ENCODE peak calls at places on chromosome 1, in ten cellular contexts. B, T, E, P, N, L, A, W, I and U are unnamed samples. For H3K4me1, the result is how much of the 10 kb centered on the place peaks cover.

GRCh38 chr1:156196445-156196844 is 2.5 kb downstream of the SLC25A44 start:
- DNase-seq in W (no peak), B (peak), N (no peak), E (no peak), P (no peak), A (no peak), T (no peak), L (no peak), I (no peak), U (no peak)

GRCh38 chr1:213435715-213436114 is 384.7 kb downstream of the RPS6KC1 start:
- DNase-seq in N (no peak), T (no peak), E (no peak), L (no peak), W (no peak), I (no peak), A (no peak), B (no peak), P (no peak), U (no peak)

GRCh38 chr1:100721502-100722205 is 2.1 kb downstream of the VCAM1 start:
- DNase-seq in P (peak), N (peak), T (no peak), W (peak), B (peak), A (peak), L (no peak), E (no peak), I (no peak), U (no peak)

GRCh38 chr1:243968413-243968812 is 82.7 kb upstream of the ZBTB18 start:
- DNase-seq in A (no peak), N (peak), E (no peak), T (no peak), L (no peak), P (no peak), B (no peak), W (no peak), I (no peak), U (no peak)

GRCh38 chr1:91011726-91012125 is 10.1 kb downstream of the ZNF644 start:
- DNase-seq in I (no peak), A (no peak), T (no peak), B (no peak), N (peak), P (no peak), W (no peak), E (no peak), L (no peak), U (no peak)

GRCh38 chr1:5265416-5266075 is 611.1 kb downstream of the AJAP1 start:
- DNase-seq in B (no peak), L (no peak), T (no peak), I (no peak), P (no peak), A (no peak), E (no peak), W (no peak), N (no peak), U (no peak)

GRCh38 chr1:88799433-88799832 is 91.9 kb downstream of the GTF2B start:
- DNase-seq in E (no peak), W (no peak), B (no peak), T (no peak), P (no peak), I (no peak), N (peak), L (no peak), A (no peak), U (no peak)

GRCh38 chr1:101251504-101251903 is 14.7 kb downstream of the S1PR1 start:
- DNase-seq in B (no peak), P (no peak), T (no peak), E (no peak), L (no peak), A (no peak), N (no peak), I (no peak), W (no peak), U (no peak)

GRCh38 chr1:3028531-3029282 is 7.4 kb downstream of the ACTRT2 start:
- DNase-seq in B (no peak), A (no peak), E (no peak), W (no peak), T (no peak), L (no peak), N (no peak), P (peak), I (no peak), U (peak)

GRCh38 chr1:238377280-238377919 is 486.7 kb upstream of the ZP4 start:
- DNase-seq in T (no peak), I (no peak), L (no peak), N (no peak), B (no peak), P (no peak), A (no peak), E (no peak), W (no peak), U (no peak)

GRCh38 chr1:172286629-172287076 is 133.8 kb upstream of the C1orf105 start:
- DNase-seq in A (peak), P (no peak), W (no peak), I (no peak), E (no peak), N (peak), L (peak), T (no peak), B (no peak), U (no peak)

GRCh38 chr1:9194024-9194423 is 40.5 kb upstream of the H6PD start:
- DNase-seq in P (no peak), A (no peak), W (no peak), L (no peak), T (no peak), B (no peak), I (no peak), E (no peak), N (no peak), U (no peak)

GRCh38 chr1:42940851-42941639 is 17.6 kb downstream of the SLC2A1 start:
- DNase-seq in W (no peak), P (no peak), E (peak), I (no peak), B (no peak), A (no peak), L (no peak), N (peak), T (peak), U (no peak)

GRCh38 chr1:212699839-212700596 is at the start of gene BATF3:
- DNase-seq in E (no peak), B (peak), I (peak), T (peak), P (peak), L (peak), W (peak), N (no peak), A (peak), U (peak)

GRCh38 chr1:53073899-53074311 is 11.9 kb downstream of the PODN start:
- DNase-seq in T (no peak), L (peak), E (no peak), N (no peak), B (peak), P (peak), A (peak), I (no peak), W (peak), U (no peak)

GRCh38 chr1:23960291-23960718 is 677 bp downstream of the PNRC2 start:
- DNase-seq in B (no peak), W (no peak), N (peak), E (no peak), A (no peak), T (no peak), P (no peak), L (no peak), I (no peak), U (no peak)

GRCh38 chr1:23964790-23965740 is 5.4 kb downstream of the PNRC2 start:
- DNase-seq in B (no peak), L (no peak), N (no peak), W (no peak), I (no peak), T (no peak), P (no peak), E (no peak), A (no peak), U (no peak)

GRCh38 chr1:23966973-23967493 is 7.4 kb downstream of the PNRC2 start:
- DNase-seq in N (no peak), L (no peak), E (no peak), B (no peak), P (no peak), I (no peak), W (no peak), T (no peak), A (no peak), U (no peak)

GRCh38 chr1:23964235-23964668 is 4.6 kb downstream of the PNRC2 start:
- DNase-seq in I (no peak), W (no peak), E (no peak), B (no peak), N (no peak), T (no peak), P (no peak), L (no peak), A (no peak), U (no peak)

DNA sequence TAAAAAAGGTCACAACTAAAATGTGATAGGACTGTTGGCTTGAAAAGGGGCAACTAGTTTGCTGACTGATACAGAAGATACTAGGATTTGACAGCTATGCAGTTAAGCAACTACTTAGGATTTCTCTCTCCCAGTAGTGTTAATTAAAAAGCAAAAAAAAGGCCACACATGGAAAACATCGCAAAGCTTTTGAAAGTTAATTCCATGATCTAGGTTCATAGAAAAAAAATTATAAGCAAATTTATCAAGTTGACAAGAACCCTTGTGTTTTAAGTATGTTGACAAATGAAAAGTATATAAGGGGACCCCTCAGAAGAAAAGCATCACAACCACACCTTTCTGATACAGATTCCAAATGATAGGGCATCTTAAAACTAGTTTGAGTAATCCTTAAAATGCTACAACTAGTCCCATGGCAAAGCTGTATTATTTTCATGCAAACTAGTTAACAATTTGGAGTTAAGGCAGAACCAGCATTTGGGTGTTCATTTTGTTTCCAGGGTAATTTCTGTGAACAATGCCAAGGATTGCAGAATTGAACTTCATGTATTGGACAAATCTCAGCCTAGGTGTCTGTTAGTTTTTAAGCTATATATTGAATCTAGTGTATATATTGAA is 4.1 kb downstream of the PNRC2 start:
- DNase-seq in L (no peak), P (no peak), T (no peak), W (no peak), I (no peak), A (no peak), E (no peak), B (no peak), N (no peak), U (no peak)
- H3K27ac ChIP-seq in L (peak), P (no peak), T (peak), W (peak), I (no peak), A (no peak), E (peak), B (no peak), N (no peak), U (peak)

DNA sequence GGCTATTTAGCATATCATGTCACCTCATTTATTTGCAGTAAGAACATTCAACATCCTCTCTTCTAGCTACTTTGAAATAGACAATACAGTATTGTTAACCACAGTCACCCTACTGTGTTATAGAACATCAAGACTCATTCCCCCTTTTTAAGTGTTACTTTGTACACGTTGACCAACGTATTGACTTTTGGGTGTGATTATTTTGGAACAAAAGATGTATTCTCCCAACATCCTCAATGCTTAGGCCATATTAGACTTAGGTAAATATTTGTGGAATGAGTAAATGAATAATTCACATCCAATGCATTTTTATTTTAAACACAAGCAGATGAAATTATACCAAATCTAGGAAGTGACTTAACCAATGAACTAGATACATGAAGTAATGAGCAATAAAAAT is 296.6 kb downstream of the CHRM3 start:
- DNase-seq in P (no peak), B (no peak), L (no peak), E (no peak), I (no peak), N (no peak), T (no peak), A (no peak), W (no peak), U (no peak)
- H3K4me1 ChIP-seq in P (under half), B (under half), L (under half), E (under half), I (under half), N (under half), T (under half), A (under half), W (under half), U (under half)

DNA sequence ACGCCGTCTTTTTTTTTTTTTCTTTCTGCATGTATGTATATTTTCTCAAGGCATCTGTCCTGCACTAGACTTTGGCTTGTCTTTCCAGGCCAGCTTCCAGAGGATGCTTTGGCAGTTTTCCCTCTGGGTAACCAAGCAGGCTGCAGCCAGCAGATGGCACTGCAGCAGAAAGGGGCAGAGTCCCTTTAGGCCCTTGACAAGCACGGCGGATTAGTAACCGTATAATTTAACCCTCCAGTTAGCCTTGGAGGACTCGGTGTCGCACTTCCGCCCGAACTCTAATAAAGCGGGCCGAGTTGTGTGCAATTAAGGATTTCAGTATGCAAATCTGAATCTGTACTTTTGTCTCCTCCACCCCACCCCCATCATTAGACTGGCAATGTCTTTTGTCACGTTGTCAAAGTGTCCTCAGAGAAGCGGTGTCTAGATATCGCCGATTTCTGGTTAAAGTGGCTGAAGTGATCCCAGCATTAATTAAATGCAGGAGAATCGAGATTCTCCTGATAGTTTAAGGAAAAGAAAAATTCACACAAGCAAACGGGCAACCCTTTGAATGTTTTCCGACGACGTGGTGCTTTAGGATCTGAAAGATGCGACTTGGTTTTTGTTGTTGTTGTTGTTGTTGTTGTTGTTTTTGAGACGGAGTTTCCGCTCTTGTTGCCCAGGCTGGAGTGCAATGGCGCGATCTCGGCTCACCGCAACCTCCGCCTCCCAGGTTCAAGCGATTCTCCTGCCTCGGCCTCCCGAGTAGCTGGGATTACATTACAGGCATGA is 1.1 kb upstream of the TMEM167B start:
- DNase-seq in A (peak), W (peak), N (peak), B (peak), L (peak), T (no peak), E (no peak), P (no peak), I (peak), U (peak)
- TF ChIP-seq CTCF in A (peak), W (peak), N (peak), B (peak), L (peak), T (peak), E (peak), P (peak), I (peak), U (peak)

GRCh38 chr1:168521391-168522000 is 22.3 kb downstream of the XCL2 start:
- DNase-seq in N (no peak), P (no peak), W (no peak), L (no peak), T (no peak), I (no peak), B (no peak), E (no peak), A (no peak), U (no peak)
- H3K27ac ChIP-seq in N (no peak), P (no peak), W (no peak), L (no peak), T (no peak), I (no peak), B (no peak), E (no peak), A (no peak), U (no peak)

DNA sequence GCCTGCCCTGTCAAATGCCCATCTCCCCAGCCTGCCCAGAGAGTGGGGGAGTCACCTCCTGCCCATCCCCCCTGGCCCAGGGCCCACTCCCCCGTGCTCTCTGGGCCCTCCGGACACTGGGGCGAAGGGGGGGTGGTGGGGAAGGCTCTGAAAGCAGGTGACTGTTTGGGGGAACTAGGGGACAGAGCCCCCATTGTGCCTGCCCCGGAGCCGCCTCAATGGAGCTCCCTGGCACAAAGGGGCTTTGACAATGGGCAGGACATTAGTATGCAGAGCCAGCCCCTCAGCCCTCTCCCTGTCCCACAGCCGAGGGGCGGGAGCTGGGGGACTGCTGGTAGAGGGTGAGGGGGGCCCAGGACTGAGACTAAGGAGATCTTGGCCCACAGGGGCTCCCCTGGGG is 7.8 kb downstream of the KCNJ10 start:
- DNase-seq in W (no peak), A (no peak), P (no peak), N (no peak), I (no peak), E (no peak), T (no peak), L (no peak), B (no peak), U (no peak)
- H3K4me1 ChIP-seq in W (under half), A (under half), P (under half), N (under half), I (under half), E (under half), T (under half), L (under half), B (under half), U (under half)

DNA sequence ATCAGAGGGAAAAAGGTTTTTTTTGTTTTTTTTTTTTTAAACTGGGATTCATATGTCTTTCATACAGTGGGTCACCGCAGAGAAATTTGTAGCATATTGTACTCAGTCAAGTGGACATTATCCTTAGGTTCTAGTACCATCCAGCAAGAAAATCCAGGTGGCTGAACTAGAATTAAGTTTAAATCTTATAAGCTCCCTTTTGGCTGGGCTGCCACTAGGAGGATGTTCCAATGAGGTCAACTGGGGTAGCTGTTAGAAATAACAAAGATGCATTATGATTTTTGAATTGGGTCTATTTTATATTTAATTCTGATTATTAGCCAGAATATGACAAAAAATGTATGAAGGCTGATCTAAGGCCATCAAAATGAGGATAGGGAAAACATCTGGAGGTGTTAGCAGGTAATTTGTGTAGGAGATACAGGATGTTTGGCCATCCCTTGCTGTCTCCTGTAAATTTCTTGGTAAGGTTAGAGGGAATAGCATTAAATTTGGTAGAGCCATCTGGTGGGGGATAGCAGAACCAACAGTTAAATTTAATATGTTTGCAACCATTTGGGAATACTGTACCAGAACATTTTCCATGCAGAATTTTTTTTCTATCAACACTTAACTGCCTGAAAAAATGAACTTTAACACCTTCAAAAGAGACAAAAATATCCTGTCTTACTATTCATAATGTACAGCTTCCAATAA is 568.5 kb upstream of the B3GALT2 start:
- DNase-seq in E (no peak), L (no peak), T (no peak), N (no peak), P (no peak), I (no peak), B (no peak), A (no peak), W (no peak), U (no peak)
- TF ChIP-seq CTCF in E (peak), L (peak), T (no peak), N (no peak), P (no peak), I (no peak), B (peak), A (peak), W (no peak), U (no peak)

DNA sequence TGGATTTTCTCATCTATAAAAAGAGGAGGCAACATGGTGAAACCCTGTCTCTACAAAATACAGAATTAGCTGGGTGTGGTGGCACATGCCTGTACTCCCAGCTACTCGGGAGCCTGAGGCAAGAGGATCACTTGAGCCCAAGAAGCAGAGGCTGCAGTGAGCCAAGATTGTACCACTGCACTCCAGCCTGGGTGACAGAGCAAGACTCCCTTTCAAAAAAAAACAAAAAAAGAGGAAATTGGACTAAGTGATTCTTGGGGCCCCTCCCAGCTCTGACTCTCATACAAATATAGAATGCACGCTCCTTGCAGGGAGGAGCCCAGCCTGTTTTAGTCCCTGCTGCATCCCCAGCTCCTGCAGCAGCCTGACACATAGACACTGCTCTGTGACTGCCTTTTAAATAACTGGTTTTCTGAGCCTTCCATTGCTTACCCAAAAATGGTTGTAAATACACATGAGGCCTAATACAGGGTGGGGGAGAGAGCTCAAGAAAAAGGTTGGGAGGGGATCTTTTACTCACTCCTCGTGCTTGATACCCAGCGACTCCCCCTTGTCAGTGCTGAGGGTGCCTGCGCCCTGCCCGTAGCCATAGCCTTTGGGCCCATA is 17.2 kb downstream of the CSRP1 start:
- DNase-seq in T (no peak), P (no peak), N (no peak), I (no peak), W (no peak), L (no peak), B (no peak), E (no peak), A (no peak), U (no peak)
- H3K27ac ChIP-seq in T (peak), P (peak), N (peak), I (peak), W (peak), L (peak), B (peak), E (peak), A (peak), U (peak)

GRCh38 chr1:31700468-31701136 is 3.2 kb downstream of the COL16A1 start:
- DNase-seq in P (no peak), B (no peak), A (no peak), E (no peak), N (no peak), W (no peak), T (no peak), L (no peak), I (no peak), U (peak)

GRCh38 chr1:31701137-31701736 is 2.6 kb downstream of the COL16A1 start:
- DNase-seq in E (peak), I (peak), P (peak), N (peak), A (peak), T (peak), B (peak), W (peak), L (peak), U (peak)

GRCh38 chr1:31696246-31696645 is 7.6 kb downstream of the COL16A1 start:
- DNase-seq in B (no peak), N (no peak), P (no peak), I (no peak), T (no peak), E (no peak), W (peak), L (peak), A (no peak), U (no peak)

GRCh38 chr1:31697369-31697984 is 6.3 kb downstream of the COL16A1 start:
- DNase-seq in E (no peak), N (no peak), B (no peak), P (no peak), A (no peak), W (no peak), T (no peak), I (no peak), L (no peak), U (peak)

GRCh38 chr1:31699341-31699891 is 4.4 kb downstream of the COL16A1 start:
- DNase-seq in P (no peak), A (no peak), N (no peak), B (no peak), L (no peak), I (no peak), W (no peak), E (no peak), T (no peak), U (no peak)
- H3K4me1 ChIP-seq in P (half or more), A (under half), N (half or more), B (under half), L (under half), I (half or more), W (half or more), E (under half), T (under half), U (under half)